ENCODE peak calls at places on chromosomes 2 and 18, in seven cellular contexts. A is tibial nerve, C is HepG2, G is brain microvascular endothelial cell, X is colonic mucosa, P is Panc1, W is tibial artery. O is an unnamed sample.

GRCh38 chr18:13183359-13183758 is 35.2 kb upstream of the LDLRAD4 start:
- DNase-seq in X (no peak), A (no peak), P (no peak), W (no peak), C (no peak), G (no peak), O (no peak)

GRCh38 chr2:71833855-71834554 is 313.7 kb downstream of the CYP26B1 start:
- DNase-seq in W (peak; percentile 63), A (peak; percentile 55), P (no peak), X (peak; percentile 25), C (no peak), G (no peak), O (no peak)

GRCh38 chr2:237291138-237291792 is 122.7 kb downstream of the COL6A3 start:
- DNase-seq in P (peak; percentile 81), G (peak; percentile 99), X (peak; percentile 92), C (peak; percentile 63), A (peak; percentile 88), W (peak; percentile 96), O (peak; percentile 90)

GRCh38 chr2:197079414-197079813 is 152.9 kb upstream of the PGAP1 start:
- DNase-seq in G (no peak), W (no peak), X (no peak), P (no peak), C (no peak), A (no peak), O (peak; percentile 12)

GRCh38 chr2:208657468-208657867 is 250.9 kb downstream of the PTH2R start:
- DNase-seq in X (no peak), C (no peak), P (no peak), W (no peak), A (no peak), G (no peak), O (no peak)

GRCh38 chr2:32061973-32062861 is 1.1 kb upstream of the SPAST start:
- DNase-seq in P (no peak), X (peak; percentile 66), C (peak; percentile 78), W (peak; percentile 59), G (peak; percentile 35), A (peak; percentile 25), O (no peak)

GRCh38 chr2:54065411-54065810 is 50.0 kb upstream of the ACYP2 start:
- DNase-seq in C (no peak), W (no peak), A (no peak), P (no peak), X (no peak), G (peak; percentile 94), O (no peak)

GRCh38 chr2:70516596-70516995 is 37.0 kb downstream of the TGFA start:
- DNase-seq in P (no peak), X (no peak), G (no peak), W (no peak), C (no peak), A (no peak), O (no peak)

GRCh38 chr2:70084973-70085710 is 2.1 kb upstream of the PCBP1 start:
- DNase-seq in A (no peak), X (peak; percentile 82), W (no peak), G (no peak), P (no peak), C (no peak), O (no peak)

GRCh38 chr2:142849818-142850217 is 27.6 kb upstream of the KYNU start:
- DNase-seq in C (no peak), W (no peak), G (peak; percentile 20), A (no peak), X (no peak), P (no peak), O (no peak)

GRCh38 chr18:45551417-45551816 is 63.9 kb upstream of the SLC14A2 start:
- DNase-seq in W (no peak), A (no peak), C (no peak), X (no peak), G (no peak), P (no peak), O (no peak)

GRCh38 chr2:169707626-169708025 is 13.4 kb downstream of the PHOSPHO2 start:
- DNase-seq in G (no peak), W (no peak), P (no peak), X (no peak), C (no peak), A (no peak), O (no peak)

GRCh38 chr18:8760984-8761383 is 55.6 kb downstream of the MTCL1 start:
- DNase-seq in A (no peak), W (no peak), X (no peak), P (no peak), G (no peak), C (no peak), O (no peak)

GRCh38 chr2:196131949-196132925 is 39.1 kb downstream of the STK17B start:
- DNase-seq in C (no peak), X (no peak), G (no peak), W (no peak), P (no peak), A (no peak), O (no peak)

GRCh38 chr2:168649105-168649504 is 153.3 kb upstream of the NOSTRIN start:
- DNase-seq in P (no peak), X (no peak), G (no peak), A (no peak), W (no peak), C (no peak), O (no peak)

GRCh38 chr2:224754129-224754528 is 38.0 kb upstream of the CCDC195 start:
- DNase-seq in W (peak; percentile 24), X (no peak), C (no peak), P (no peak), A (no peak), G (peak; percentile 8), O (no peak)

GRCh38 chr2:217995741-217996141 is 7.1 kb downstream of the TNS1 start:
- DNase-seq in C (no peak), G (no peak), W (peak; percentile 80), A (peak; percentile 64), P (no peak), X (peak; percentile 50), O (no peak)

GRCh38 chr2:35410431-35411061 is 945.0 kb upstream of the CRIM1 start:
- DNase-seq in X (peak; percentile 46), C (peak; percentile 33), A (no peak), G (peak; percentile 20), W (no peak), P (peak; percentile 25), O (no peak)

GRCh38 chr18:48931680-48932461 is 18.9 kb downstream of the SMAD7 start:
- DNase-seq in A (no peak), G (no peak), C (no peak), X (no peak), P (no peak), W (peak; percentile 19), O (no peak)

GRCh38 chr2:2703792-2704191 is 372.7 kb upstream of the MYT1L start:
- DNase-seq in X (no peak), G (no peak), C (no peak), W (no peak), P (no peak), A (no peak), O (no peak)

GRCh38 chr2:2703127-2703526 is 372.1 kb upstream of the MYT1L start:
- DNase-seq in A (no peak), C (no peak), P (no peak), G (no peak), X (no peak), W (no peak), O (no peak)

GRCh38 chr2:2706306-2706705 is 375.2 kb upstream of the MYT1L start:
- DNase-seq in G (no peak), P (no peak), C (no peak), X (no peak), A (no peak), W (no peak), O (no peak)

GRCh38 chr2:2705871-2706270 is 374.8 kb upstream of the MYT1L start:
- DNase-seq in X (no peak), A (no peak), W (no peak), G (no peak), P (no peak), C (no peak), O (no peak)

DNA sequence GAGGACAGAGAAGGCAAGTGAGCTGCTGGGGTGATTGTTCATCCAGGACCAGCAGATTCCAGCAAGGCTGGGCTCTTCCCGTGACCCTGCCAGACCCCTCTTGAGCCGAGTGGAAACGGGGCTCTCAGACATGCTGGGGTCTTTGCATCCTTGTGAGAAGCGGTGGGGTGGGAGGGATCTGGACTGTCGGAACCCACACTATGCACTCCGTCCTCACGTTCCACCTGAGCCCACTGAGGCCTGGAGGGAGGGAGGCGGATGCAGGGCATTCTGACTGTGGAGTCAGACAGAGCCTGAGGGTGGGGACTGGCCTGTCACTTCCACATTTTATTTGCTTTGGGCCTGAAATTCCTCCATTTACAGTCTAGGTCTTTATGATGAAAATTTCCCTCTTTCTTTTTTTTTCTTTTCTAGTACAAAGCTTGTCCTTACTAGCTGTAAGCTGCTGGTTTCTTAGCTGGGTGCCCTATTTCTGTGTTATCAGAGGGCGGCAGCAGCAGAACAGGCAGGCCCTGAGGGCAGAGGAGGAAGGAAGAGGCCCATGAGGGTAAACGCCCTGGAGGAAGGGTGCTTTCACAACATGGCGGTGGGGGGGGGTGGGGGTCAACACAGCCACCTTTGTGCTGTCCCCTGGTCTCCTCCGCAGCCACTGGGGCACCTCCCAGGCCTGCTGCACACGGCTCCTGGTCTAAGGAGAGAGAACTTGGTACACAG is 373.5 kb upstream of the MYT1L start:
- DNase-seq in G (no peak), W (no peak), A (no peak), P (no peak), X (no peak), C (no peak), O (no peak)
- H3K27me3 ChIP-seq in G (no peaks in the 10 kb centered on the region), W (peaks cover 3% of the 10 kb centered on the region), A (no peaks in the 10 kb centered on the region), P (peaks cover 5% of the 10 kb centered on the region), X (no peaks in the 10 kb centered on the region), C (peaks cover 16% of the 10 kb centered on the region), O (no peaks in the 10 kb centered on the region)

GRCh38 chr2:113167115-113167932 is 6.4 kb upstream of the PSD4 start:
- DNase-seq in C (peak; percentile 93), X (peak; percentile 82), W (no peak), P (no peak), G (no peak), A (no peak), O (no peak)
- H3K27ac ChIP-seq in C (peak overlapping the region; percentile 75), X (peak overlapping the region; percentile 68), W (no peak overlapping the region), P (no peak overlapping the region), G (no peak overlapping the region), A (peak overlapping the region; percentile 64), O (no peak overlapping the region)

GRCh38 chr2:110991951-110992350 is 128.8 kb upstream of the BCL2L11 start:
- DNase-seq in A (no peak), G (no peak), X (no peak), W (no peak), P (no peak), C (no peak), O (no peak)
- H3K27me3 ChIP-seq in A (no peaks in the 10 kb centered on the region), G (peaks cover 10% of the 10 kb centered on the region), X (no peaks in the 10 kb centered on the region), W (peaks cover 5% of the 10 kb centered on the region), P (peaks cover 4% of the 10 kb centered on the region), C (no peaks in the 10 kb centered on the region), O (no peaks in the 10 kb centered on the region)

DNA sequence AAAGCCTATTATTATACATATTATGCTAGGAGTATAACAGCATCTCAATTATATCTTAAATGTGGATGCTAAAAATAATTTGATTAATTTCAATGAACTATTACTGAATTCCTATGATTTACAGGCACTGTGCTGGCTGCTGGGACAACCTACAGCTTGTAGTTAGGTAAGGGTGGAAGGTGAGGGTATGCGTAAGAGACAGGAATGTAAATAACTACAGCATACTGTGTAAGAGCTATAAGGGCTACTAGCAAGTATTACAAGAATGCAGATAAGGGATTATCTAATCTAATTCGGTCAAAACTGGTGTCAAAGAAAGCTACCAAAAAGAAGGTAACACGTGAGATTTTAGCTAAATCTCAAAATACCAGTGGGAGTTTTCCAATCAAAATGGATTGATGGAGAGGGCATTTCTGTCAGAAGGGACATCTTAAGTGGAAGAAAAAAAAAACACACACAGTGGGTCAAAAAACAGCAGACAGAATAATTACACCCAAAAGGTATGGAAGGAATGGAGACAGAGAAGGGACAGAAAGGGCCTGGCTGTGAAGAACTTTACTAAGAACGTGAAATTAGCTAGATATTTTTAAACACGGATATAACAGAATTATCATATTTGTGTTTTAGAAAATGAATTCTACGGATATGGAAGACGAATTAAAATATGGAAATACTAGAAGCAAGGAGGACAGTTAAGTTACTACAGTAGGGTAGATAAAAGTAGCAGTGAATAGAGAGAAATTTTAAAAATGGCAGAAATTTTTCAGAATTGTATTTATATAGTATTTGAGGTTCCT is 47.1 kb downstream of the STRN start:
- DNase-seq in G (no peak), X (no peak), P (no peak), W (no peak), C (peak; percentile 38), A (no peak), O (no peak)
- H3K27ac ChIP-seq in G (no peak overlapping the region), X (no peak overlapping the region), P (no peak overlapping the region), W (no peak overlapping the region), C (no peak overlapping the region), A (no peak overlapping the region), O (no peak overlapping the region)